ENCODE peak calls at places on chromosomes 6 and 20, in five cellular contexts. B, I, F, X and O are unnamed samples.

GRCh38 chr6:137353346-137353745 is 134.2 kb upstream of the IFNGR1 start:
- DNase-seq in X (no peak), B (no peak), I (no peak), F (peak), O (no peak)

GRCh38 chr6:130513770-130514169 is 148.0 kb downstream of the TMEM200A start:
- DNase-seq in B (no peak), I (no peak), X (no peak), F (no peak), O (no peak)

GRCh38 chr20:58001381-58001780 is 227.1 kb downstream of the ANKRD60 start:
- DNase-seq in F (peak), I (no peak), B (no peak), X (no peak), O (no peak)

GRCh38 chr6:146598785-146599405 is at the start of gene ADGB:
- DNase-seq in X (peak), I (peak), B (no peak), F (peak), O (peak)

GRCh38 chr20:16729080-16729479 is 746 bp upstream of the SNRPB2 start:
- DNase-seq in B (no peak), X (no peak), F (no peak), I (no peak), O (no peak)

GRCh38 chr6:156776841-156777576 is at the start of gene ARID1B:
- DNase-seq in F (peak), B (no peak), I (peak), X (peak), O (peak)

GRCh38 chr6:168163096-168163731 is 84.2 kb upstream of the FRMD1 start:
- DNase-seq in X (no peak), B (no peak), I (no peak), F (no peak), O (no peak)

GRCh38 chr6:37160922-37161778 is 8.8 kb upstream of the PIM1 start:
- DNase-seq in I (no peak), B (no peak), F (no peak), X (no peak), O (peak)

GRCh38 chr6:107589199-107589598 is 99.3 kb downstream of the SOBP start:
- DNase-seq in B (no peak), F (no peak), I (no peak), X (no peak), O (no peak)

GRCh38 chr6:68689910-68690309 is 54.8 kb downstream of the ADGRB3 start:
- DNase-seq in I (no peak), B (no peak), F (no peak), X (no peak), O (no peak)

GRCh38 chr6:15855311-15855710 is 192.5 kb upstream of the DTNBP1 start:
- DNase-seq in X (no peak), B (no peak), I (no peak), F (no peak), O (peak)

GRCh38 chr6:167571550-167571949 is 246.7 kb downstream of the TTLL2 start:
- DNase-seq in F (no peak), X (no peak), B (no peak), I (no peak), O (no peak)

GRCh38 chr6:89430563-89430962 is 2.4 kb upstream of the ANKRD6 start:
- DNase-seq in X (no peak), F (no peak), B (no peak), I (no peak), O (no peak)

GRCh38 chr20:48831702-48832422 is 4.1 kb upstream of the PREX1 start:
- DNase-seq in I (peak), X (no peak), F (peak), B (no peak), O (no peak)

GRCh38 chr6:130725551-130725950 is 101.7 kb upstream of the SMLR1 start:
- DNase-seq in B (no peak), F (no peak), X (no peak), I (no peak), O (no peak)

GRCh38 chr6:154876776-154877175 is 118.3 kb upstream of the TIAM2 start:
- DNase-seq in I (no peak), F (no peak), B (no peak), X (no peak), O (no peak)

GRCh38 chr20:38620501-38620900 is 18.9 kb downstream of the ARHGAP40 start:
- DNase-seq in X (no peak), B (no peak), I (no peak), F (no peak), O (no peak)

GRCh38 chr6:6220718-6221117 is 99.7 kb downstream of the F13A1 start:
- DNase-seq in B (no peak), F (no peak), I (no peak), X (no peak), O (peak)

GRCh38 chr6:166998256-166999144 is 697 bp upstream of the CEP43 start:
- DNase-seq in I (peak), X (peak), F (peak), B (no peak), O (peak)

GRCh38 chr6:5173862-5174643 is 86.7 kb downstream of the LYRM4 start:
- DNase-seq in X (no peak), B (no peak), F (no peak), I (no peak), O (no peak)

GRCh38 chr6:3287976-3288707 is 29.4 kb downstream of the PSMG4 start:
- DNase-seq in F (no peak), X (no peak), I (no peak), B (no peak), O (no peak)
- TF ChIP-seq MAX in F (no peak), X (no peak), I (no peak), B (no peak), O (no peak)

GRCh38 chr20:50512323-50512722 is 2.1 kb downstream of the PTPN1 start:
- DNase-seq in I (no peak), B (no peak), X (no peak), F (no peak), O (no peak)
- H3K4me3 ChIP-seq in I (no peak), B (no peak), X (peak), F (peak), O (peak)

GRCh38 chr6:52391599-52391998 is 28.5 kb upstream of the EFHC1 start:
- DNase-seq in I (no peak), X (no peak), B (no peak), F (no peak), O (no peak)

GRCh38 chr6:52390361-52390727 is 28.4 kb downstream of the PAQR8 start:
- DNase-seq in B (peak), X (no peak), F (peak), I (no peak), O (peak)

GRCh38 chr6:52389264-52389625 is 27.3 kb downstream of the PAQR8 start:
- DNase-seq in X (no peak), F (no peak), B (no peak), I (no peak), O (peak)

GRCh38 chr6:52388790-52389189 is 26.8 kb downstream of the PAQR8 start:
- DNase-seq in F (no peak), X (no peak), I (no peak), B (no peak), O (no peak)

DNA sequence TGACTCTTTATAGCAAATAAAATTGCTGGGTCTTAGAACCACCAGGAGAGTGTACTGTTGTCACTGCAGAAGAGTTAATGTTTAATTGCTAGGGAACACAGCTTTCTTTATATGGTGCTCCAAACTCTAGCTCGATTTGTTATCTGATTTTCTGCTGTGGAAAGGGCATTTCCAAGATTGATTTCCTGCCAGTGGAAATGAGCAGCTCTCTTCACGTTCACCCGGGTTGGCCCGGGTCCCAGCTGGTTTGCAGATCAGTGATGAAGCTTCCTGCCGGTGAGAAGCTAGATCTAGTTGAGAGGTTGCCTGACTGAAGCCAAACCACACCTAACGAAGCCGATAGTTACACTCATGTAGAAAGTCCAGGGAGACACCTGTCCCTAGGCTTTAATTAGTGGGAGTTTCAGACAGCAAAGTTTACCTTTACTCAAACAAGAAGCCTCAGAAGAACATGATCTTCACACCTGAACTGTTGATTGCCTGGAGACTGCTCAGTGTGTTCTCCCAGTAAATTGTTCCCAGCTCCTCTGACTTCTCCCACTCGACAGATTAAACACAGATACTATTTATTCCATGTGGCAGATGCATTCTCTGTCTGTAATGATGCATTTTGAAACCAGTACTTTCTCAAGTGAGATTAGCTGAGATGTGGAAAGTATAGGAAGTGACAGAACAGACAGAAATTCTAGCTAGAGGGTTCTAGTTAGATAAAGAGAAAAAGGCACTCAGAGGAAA is 27.8 kb downstream of the PAQR8 start:
- DNase-seq in X (no peak), F (peak), B (peak), I (peak), O (peak)
- TF ChIP-seq POLR2A in X (no peak), F (no peak), B (no peak), I (no peak), O (no peak)

GRCh38 chr20:1870792-1871550 is 24.2 kb upstream of the SIRPA start:
- DNase-seq in B (no peak), I (no peak), X (no peak), F (no peak), O (peak)
- TF ChIP-seq MAX in B (no peak), I (no peak), X (no peak), F (no peak), O (no peak)

DNA sequence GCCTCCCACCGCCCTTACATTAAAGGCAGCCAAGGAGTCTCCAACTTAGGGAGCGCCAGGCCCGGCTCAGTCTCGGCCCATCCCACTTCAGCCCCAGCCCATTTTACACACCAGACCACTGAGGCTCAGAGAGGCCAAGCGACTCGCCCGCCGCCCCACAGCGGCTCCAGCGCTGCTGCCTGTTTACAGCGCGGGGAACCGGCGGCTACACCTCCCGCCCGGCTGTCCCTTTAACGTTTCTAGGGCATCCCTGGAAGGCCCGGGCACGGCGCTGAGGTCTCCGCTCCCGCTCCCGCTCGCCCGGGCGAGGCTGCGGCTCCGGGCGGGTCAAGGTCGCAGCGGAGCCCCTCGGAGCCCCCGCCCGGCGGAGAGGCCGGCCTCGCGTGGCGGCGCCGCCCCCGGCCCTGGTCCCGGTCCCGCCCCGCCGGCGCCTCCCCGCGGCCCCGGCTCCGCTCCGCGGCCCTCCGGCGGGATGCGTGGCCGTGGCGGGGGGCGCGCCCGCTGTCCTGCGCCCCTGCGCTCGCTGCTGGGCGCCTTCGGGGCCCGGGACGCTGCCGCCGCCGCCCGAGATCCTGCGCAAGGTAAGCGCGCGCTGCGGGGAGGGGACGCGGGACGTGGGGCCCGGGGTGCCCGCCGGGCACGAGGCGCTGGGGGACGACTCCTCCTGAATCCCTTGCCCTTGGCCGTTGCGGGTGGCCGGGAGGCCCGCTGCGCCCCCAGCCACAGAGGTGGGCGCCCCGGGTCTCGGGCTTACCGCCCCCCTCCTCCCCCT is 27.1 kb upstream of the PHACTR3 start:
- DNase-seq in F (no peak), I (no peak), B (no peak), X (peak), O (no peak)
- H3K4me3 ChIP-seq in F (no peak), I (peak), B (no peak), X (peak), O (no peak)

DNA sequence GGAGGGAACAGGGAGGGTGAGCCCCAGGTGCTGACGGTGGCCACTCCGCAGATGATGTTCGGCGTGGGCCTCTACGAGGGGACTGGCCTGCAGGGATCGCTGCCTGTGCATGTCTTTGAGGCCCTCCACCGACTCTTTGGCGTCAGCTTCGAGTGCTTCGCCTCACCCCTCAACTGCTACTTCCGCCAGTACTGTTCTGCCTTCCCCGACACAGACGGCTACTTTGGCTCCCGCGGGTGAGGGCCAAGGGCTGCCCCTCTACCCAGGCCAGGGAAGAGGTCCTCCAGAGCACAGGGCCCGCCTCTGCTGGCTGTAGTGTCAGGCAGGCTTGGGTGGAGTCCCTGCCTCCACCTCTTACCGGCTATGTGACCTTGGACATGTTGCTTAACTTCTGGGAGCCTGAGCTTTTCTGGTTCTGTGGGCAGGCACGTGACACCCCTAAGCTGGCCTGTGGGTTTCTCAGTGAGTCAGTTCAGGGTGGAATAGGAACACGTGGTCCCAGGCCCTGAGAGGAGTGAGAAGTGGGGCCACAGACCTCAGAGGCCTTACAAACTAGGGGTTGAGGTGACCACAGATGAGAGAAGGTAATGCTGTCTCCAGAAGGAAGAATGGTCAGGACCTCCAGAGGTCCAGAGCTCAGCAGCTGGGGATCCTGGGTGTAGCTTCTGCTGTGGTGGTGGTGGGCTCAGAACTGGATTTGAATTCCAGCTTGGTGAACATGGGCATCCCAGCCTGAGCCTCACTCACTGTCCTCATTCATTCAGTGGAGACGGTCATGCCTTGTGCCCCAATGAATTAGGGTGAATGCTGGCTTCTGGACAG is 11.9 kb downstream of the PCIF1 start:
- DNase-seq in X (no peak), I (no peak), F (no peak), B (no peak), O (peak)
- TF ChIP-seq POLR2A in X (no peak), I (no peak), F (no peak), B (no peak), O (peak)